ENCODE peak calls at places on chromosomes 16 and 17, in five cellular contexts. O, I, M, S and P are unnamed samples.

GRCh38 chr16:2513405-2514332 is at the start of gene ATP6V0C:
- DNase-seq in O (peak; percentile 87), I (peak; percentile 76), M (peak; percentile 87), S (peak; percentile 95), P (no peak)

GRCh38 chr16:85002643-85003042 is 8.7 kb downstream of the ZDHHC7 start:
- DNase-seq in O (no peak), I (no peak), M (no peak), S (no peak), P (no peak)

GRCh38 chr16:83356266-83356665 is 451.5 kb upstream of the HSBP1 start:
- DNase-seq in O (peak; percentile 65), I (no peak), M (no peak), S (peak; percentile 61), P (no peak)

GRCh38 chr17:76827736-76828135 is 40.5 kb upstream of the MGAT5B start:
- DNase-seq in O (no peak), I (no peak), M (no peak), S (no peak), P (no peak)

GRCh38 chr17:29870836-29871430 is 59.1 kb downstream of the SSH2 start:
- DNase-seq in O (peak; percentile 50), I (no peak), M (no peak), S (no peak), P (no peak)

GRCh38 chr16:65415460-65415859 is 293.6 kb upstream of the CDH11 start:
- DNase-seq in O (peak; percentile 54), I (no peak), M (no peak), S (no peak), P (no peak)

GRCh38 chr17:6471531-6472465 is 27.5 kb downstream of the PIMREG start:
- DNase-seq in O (peak; percentile 84), I (no peak), M (no peak), S (no peak), P (no peak)

GRCh38 chr16:10121496-10121895 is 60.7 kb downstream of the GRIN2A start:
- DNase-seq in O (no peak), I (no peak), M (no peak), S (no peak), P (no peak)

GRCh38 chr16:1993731-1994131 is 4.0 kb downstream of the SYNGR3 start:
- DNase-seq in O (no peak), I (no peak), M (no peak), S (peak; percentile 73), P (no peak)

GRCh38 chr17:8581002-8581658 is 49.4 kb downstream of the MYH10 start:
- DNase-seq in O (peak; percentile 5), I (no peak), M (no peak), S (no peak), P (no peak)

GRCh38 chr17:18950944-18951905 is 740 bp upstream of the SLC5A10 start:
- DNase-seq in O (no peak), I (no peak), M (no peak), S (no peak), P (no peak)

GRCh38 chr17:17966399-17966798 is 5.8 kb downstream of the TOM1L2 start:
- DNase-seq in O (no peak), I (no peak), M (no peak), S (no peak), P (no peak)

GRCh38 chr16:23996258-23996955 is 160.6 kb downstream of the PRKCB start:
- DNase-seq in O (no peak), I (no peak), M (no peak), S (no peak), P (no peak)

GRCh38 chr17:42107597-42108576 is 4.6 kb downstream of the DHX58 start:
- DNase-seq in O (no peak), I (peak; percentile 81), M (peak; percentile 95), S (peak; percentile 92), P (no peak)

GRCh38 chr17:80169784-80170500 is at the start of gene CARD14:
- DNase-seq in O (no peak), I (no peak), M (no peak), S (no peak), P (no peak)

GRCh38 chr16:49485663-49486062 is 112.1 kb downstream of the C16orf78 start:
- DNase-seq in O (no peak), I (no peak), M (no peak), S (no peak), P (no peak)

GRCh38 chr16:79965718-79966117 is 365.2 kb upstream of the MAF start:
- DNase-seq in O (no peak), I (no peak), M (no peak), S (no peak), P (no peak)

GRCh38 chr16:68475071-68475470 is 26.8 kb upstream of the SMPD3 start:
- DNase-seq in O (no peak), I (no peak), M (no peak), S (no peak), P (no peak)

GRCh38 chr16:15434425-15435215 is at the start of gene BMERB1:
- DNase-seq in O (peak; percentile 84), I (peak; percentile 5), M (peak; percentile 18), S (no peak), P (no peak)

GRCh38 chr17:21018894-21019293 is 23.9 kb downstream of the USP22 start:
- DNase-seq in O (no peak), I (no peak), M (no peak), S (no peak), P (no peak)

GRCh38 chr16:56828641-56829040 is 36.4 kb upstream of the SLC12A3 start:
- DNase-seq in O (no peak), I (no peak), M (no peak), S (no peak), P (no peak)

GRCh38 chr17:20127660-20128413 is 118.7 kb downstream of the SPECC1 start:
- DNase-seq in O (no peak), I (no peak), M (no peak), S (no peak), P (no peak)

GRCh38 chr16:87608400-87608985 is 6.2 kb downstream of the JPH3 start:
- DNase-seq in O (peak; percentile 77), I (no peak), M (peak; percentile 29), S (peak; percentile 46), P (no peak)

GRCh38 chr16:2091722-2092620 is 43.7 kb downstream of the PKD1 start:
- DNase-seq in O (no peak), I (no peak), M (no peak), S (no peak), P (no peak)

GRCh38 chr16:11016524-11016988 is 72.2 kb downstream of the CLEC16A start:
- DNase-seq in O (peak; percentile 15), I (no peak), M (no peak), S (no peak), P (no peak)